ENCODE peak calls at places on chromosomes 12 and 14, in nine cellular contexts. K is IMR-90; R is A549; B is CD8-positive, alpha-beta T cell; X is WERI-Rb-1; M is SJSA1; Q is psoas muscle; C is GM23248; Z is foreskin fibroblast. L is an unnamed sample.

GRCh38 chr14:78178071-78178470 is 7.9 kb downstream of the NRXN3 start:
- DNase-seq in M (no peak), R (no peak), Z (no peak), X (no peak), C (no peak), K (no peak), Q (no peak), B (no peak), L (no peak)

GRCh38 chr12:51160814-51161459 is 12.0 kb downstream of the TFCP2 start:
- DNase-seq in X (no peak), Z (peak), K (no peak), B (peak), M (no peak), C (peak), R (no peak), Q (no peak), L (no peak)

GRCh38 chr14:79077096-79077495 is 906.9 kb downstream of the NRXN3 start:
- DNase-seq in B (no peak), K (no peak), C (no peak), Z (no peak), Q (no peak), R (no peak), M (no peak), X (no peak), L (peak)

GRCh38 chr12:33988888-33989287 is 33.4 kb upstream of the ALG10 start:
- DNase-seq in C (no peak), Z (no peak), X (no peak), Q (no peak), M (no peak), B (no peak), R (no peak), K (no peak), L (no peak)

GRCh38 chr14:37051153-37051552 is 121.3 kb downstream of the SLC25A21 start:
- DNase-seq in M (no peak), Q (no peak), K (no peak), R (no peak), C (peak), B (no peak), Z (no peak), X (no peak), L (no peak)

GRCh38 chr12:98653866-98654493 is 8.9 kb downstream of the APAF1 start:
- DNase-seq in Q (no peak), R (peak), C (peak), Z (peak), B (no peak), M (no peak), K (peak), X (no peak), L (peak)

GRCh38 chr14:54267172-54267571 is 129.6 kb upstream of the CDKN3 start:
- DNase-seq in B (no peak), Z (no peak), K (no peak), Q (no peak), M (no peak), C (no peak), R (no peak), X (no peak), L (no peak)

GRCh38 chr12:125218952-125219351 is 153.7 kb downstream of the AACS start:
- DNase-seq in R (no peak), B (no peak), X (no peak), K (no peak), Q (no peak), Z (peak), C (peak), M (no peak), L (no peak)

DNA sequence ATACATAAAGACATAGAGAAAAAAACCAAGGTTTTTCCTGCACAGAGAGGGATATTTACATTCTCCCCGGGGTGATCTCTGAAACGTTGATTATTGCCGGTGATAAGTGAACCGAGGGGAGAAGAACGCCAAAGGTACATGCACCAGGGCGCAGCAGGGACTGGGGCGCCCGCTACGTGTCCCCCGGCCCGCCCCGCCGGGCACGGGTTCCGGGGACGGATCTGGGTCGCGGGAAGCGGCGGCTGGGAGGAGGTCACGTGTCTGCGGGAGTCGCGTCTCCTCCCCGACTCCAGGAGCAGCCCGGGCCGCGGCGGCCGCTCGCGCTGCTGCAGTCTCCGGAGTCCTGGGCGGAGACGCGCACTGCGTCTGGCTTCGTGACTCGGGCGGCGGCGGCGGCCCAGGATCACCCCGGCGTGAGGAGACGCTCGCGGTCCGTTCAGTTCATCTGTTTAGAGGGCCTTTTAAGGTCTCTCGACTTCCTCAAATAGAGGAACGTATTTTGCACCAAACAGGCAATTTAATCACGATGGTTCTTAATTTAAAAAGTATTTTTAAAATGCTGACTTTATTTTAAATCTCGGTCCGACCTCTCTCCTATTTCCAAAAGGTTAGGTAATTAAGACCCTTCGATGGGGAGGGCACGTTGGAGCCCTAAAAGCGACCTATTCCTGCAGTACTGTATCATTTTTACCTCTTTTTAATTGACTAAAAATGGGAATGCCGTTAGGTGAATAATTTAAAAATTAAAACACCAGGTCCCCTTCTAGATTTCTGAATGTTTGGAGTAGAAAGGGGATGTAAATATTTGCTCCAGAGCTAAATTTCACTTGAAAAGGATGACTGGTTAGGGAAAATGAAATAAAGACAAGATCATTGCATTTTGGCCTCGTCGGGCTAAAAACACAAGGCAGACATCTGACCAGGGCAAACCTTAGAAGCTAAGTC is 1.8 kb upstream of the BHLHE41 start:
- DNase-seq in Z (peak), M (peak), B (no peak), Q (peak), X (peak), C (peak), R (peak), K (peak), L (no peak)
- H3K4me3 ChIP-seq in Z (peak), M (peak), B (peak), Q (peak), X (peak), C (peak), R (peak), K (peak), L (peak)

DNA sequence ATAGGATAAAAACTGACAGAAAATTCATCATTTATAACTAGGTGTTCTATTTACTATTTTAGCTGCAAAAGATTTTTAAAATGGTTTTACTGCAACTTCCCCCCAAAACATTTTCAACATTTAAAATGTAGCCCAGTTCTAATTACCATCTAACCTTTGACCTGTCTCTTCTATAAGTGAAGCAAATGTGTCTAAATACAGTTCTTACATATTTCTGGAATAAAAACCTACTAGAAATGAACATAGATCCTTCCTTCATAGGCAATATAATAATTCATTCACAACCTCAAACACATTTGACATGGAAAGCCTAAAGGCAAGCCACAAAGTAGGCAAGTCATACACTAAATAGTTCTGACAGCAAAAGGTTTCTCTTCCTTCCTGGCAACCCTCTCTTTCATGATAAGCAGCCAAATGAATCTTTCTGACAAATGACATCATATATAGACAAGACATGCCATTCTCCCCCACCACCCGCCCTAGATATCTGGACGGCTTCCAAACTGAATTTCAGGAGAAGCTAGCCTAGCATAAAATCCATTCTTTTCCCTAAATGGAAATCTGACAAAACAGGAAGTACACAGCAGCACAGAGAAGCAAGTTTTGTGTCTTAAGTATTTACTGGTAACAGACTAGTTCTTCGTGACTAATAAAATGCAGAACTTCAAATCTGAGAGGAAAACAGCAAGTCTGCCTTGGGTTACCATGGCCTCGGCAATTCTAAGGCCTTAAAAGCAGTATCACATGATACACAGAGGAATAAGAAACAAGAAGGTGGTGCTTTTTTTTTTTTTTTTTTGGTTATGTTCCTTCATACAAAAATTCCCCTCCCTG is 17.2 kb upstream of the ARID4A start:
- DNase-seq in Z (peak), M (peak), Q (no peak), C (peak), K (peak), R (peak), X (no peak), B (no peak), L (peak)
- H3K4me3 ChIP-seq in Z (no peak), M (no peak), Q (no peak), C (peak), K (no peak), R (no peak), X (no peak), B (no peak), L (peak)

GRCh38 chr14:68813318-68813838 is 20.5 kb upstream of the ZFP36L1 start:
- DNase-seq in Z (no peak), M (no peak), R (no peak), K (no peak), X (no peak), C (no peak), B (no peak), Q (no peak), L (no peak)

GRCh38 chr14:68816943-68817430 is 24.1 kb upstream of the ZFP36L1 start:
- DNase-seq in K (no peak), R (no peak), M (no peak), B (no peak), Z (no peak), Q (no peak), X (no peak), C (no peak), L (no peak)

GRCh38 chr14:68815288-68816182 is 22.7 kb upstream of the ZFP36L1 start:
- DNase-seq in Z (no peak), C (peak), R (no peak), X (no peak), M (no peak), B (no peak), Q (peak), K (no peak), L (no peak)

GRCh38 chr14:68816183-68816942 is 23.5 kb upstream of the ZFP36L1 start:
- DNase-seq in K (peak), M (peak), Z (peak), C (peak), B (peak), X (peak), R (peak), Q (peak), L (no peak)

GRCh38 chr14:68814376-68815287 is 21.8 kb upstream of the ZFP36L1 start:
- DNase-seq in C (peak), Q (no peak), Z (peak), M (peak), X (peak), B (peak), K (peak), R (peak), L (no peak)
- H3K4me3 ChIP-seq in C (peak), Q (peak), Z (peak), M (no peak), X (no peak), B (peak), K (peak), R (peak), L (no peak)

GRCh38 chr12:54389536-54390175 is 5.1 kb upstream of the ZNF385A start:
- DNase-seq in Q (no peak), C (no peak), Z (no peak), X (no peak), K (no peak), M (no peak), R (no peak), B (no peak), L (no peak)
- H3K4me3 ChIP-seq in Q (no peak), C (no peak), Z (no peak), X (peak), K (no peak), M (no peak), R (no peak), B (no peak), L (no peak)

GRCh38 chr14:94004015-94004414 is 6.9 kb downstream of the CCDC197 start:
- DNase-seq in K (no peak), M (no peak), X (no peak), Z (no peak), B (no peak), C (no peak), R (no peak), Q (no peak), L (no peak)
- H3K4me3 ChIP-seq in K (no peak), M (no peak), X (no peak), Z (no peak), B (no peak), C (no peak), R (no peak), Q (no peak), L (no peak)